ENCODE peak calls at places on chromosome 3, in seven cellular contexts. Q is PC-3; U is CD4-positive, CD25-positive, alpha-beta regulatory T cell; N is esophagus squamous epithelium; P is aorta; M is AG04450; Z is GM23248. R is an unnamed sample. For H3K27me3, the result is how much of the 10 kb centered on the place peaks cover.

GRCh38 chr3:111735271-111735758 is 123.8 kb upstream of the PHLDB2 start:
- DNase-seq in Z (peak), U (no peak), P (no peak), Q (peak), N (no peak), M (no peak), R (no peak)

GRCh38 chr3:55524565-55525244 is 37.6 kb upstream of the WNT5A start:
- DNase-seq in Z (peak), M (no peak), Q (peak), P (no peak), U (no peak), N (no peak), R (no peak)

GRCh38 chr3:59424268-59425010 is 374.6 kb upstream of the CFAP20DC start:
- DNase-seq in M (peak), N (no peak), U (peak), Z (peak), P (no peak), Q (peak), R (no peak)

GRCh38 chr3:124741027-124741426 is 10.8 kb downstream of the UMPS start:
- DNase-seq in M (no peak), Z (peak), N (no peak), P (no peak), Q (peak), U (no peak), R (no peak)

GRCh38 chr3:181770296-181770695 is 58.6 kb downstream of the SOX2 start:
- DNase-seq in M (no peak), P (no peak), Q (no peak), U (no peak), Z (no peak), N (no peak), R (no peak)

GRCh38 chr3:116000315-116000714 is 377.0 kb downstream of the GAP43 start:
- DNase-seq in P (no peak), U (no peak), M (peak), N (no peak), Q (peak), Z (peak), R (no peak)

GRCh38 chr3:10817506-10817905 is 1.5 kb downstream of the SLC6A11 start:
- DNase-seq in N (no peak), Q (peak), U (no peak), P (no peak), M (no peak), Z (no peak), R (no peak)

GRCh38 chr3:187967097-187967496 is 186.9 kb upstream of the LPP start:
- DNase-seq in M (no peak), Z (no peak), P (no peak), Q (no peak), U (no peak), N (no peak), R (no peak)

GRCh38 chr3:9600597-9600996 is 47.0 kb upstream of the LHFPL4 start:
- DNase-seq in Q (no peak), Z (peak), U (peak), N (no peak), P (peak), M (no peak), R (peak)

GRCh38 chr3:173800154-173800553 is 402.6 kb downstream of the NLGN1 start:
- DNase-seq in P (no peak), N (no peak), U (no peak), Z (no peak), M (no peak), Q (no peak), R (no peak)

GRCh38 chr3:165855581-165855980 is 18.4 kb upstream of the BCHE start:
- DNase-seq in Z (peak), N (no peak), U (no peak), P (no peak), Q (peak), M (no peak), R (no peak)

GRCh38 chr3:39112113-39112512 is 4.6 kb downstream of the TTC21A start:
- DNase-seq in P (no peak), Z (no peak), Q (no peak), N (no peak), M (no peak), U (no peak), R (no peak)

GRCh38 chr3:181637056-181637798 is 74.5 kb upstream of the SOX2 start:
- DNase-seq in P (no peak), M (no peak), Z (no peak), Q (no peak), U (no peak), N (no peak), R (no peak)

GRCh38 chr3:33577588-33577987 is 137.4 kb upstream of the UBP1 start:
- DNase-seq in Q (no peak), N (no peak), M (no peak), U (no peak), P (no peak), Z (no peak), R (no peak)

GRCh38 chr3:126351086-126351770 is 6.0 kb downstream of the KLF15 start:
- DNase-seq in Q (no peak), U (no peak), P (peak), Z (no peak), M (no peak), N (no peak), R (no peak)

GRCh38 chr3:110015231-110015963 is 678.1 kb upstream of the DPPA4 start:
- DNase-seq in U (peak), N (no peak), P (no peak), Q (no peak), Z (peak), M (no peak), R (no peak)

GRCh38 chr3:188956839-188957489 is 214.8 kb upstream of the TPRG1 start:
- DNase-seq in N (no peak), Q (peak), U (peak), P (no peak), M (no peak), Z (peak), R (no peak)

GRCh38 chr3:152455989-152456388 is 187.3 kb downstream of the MBNL1 start:
- DNase-seq in M (no peak), Q (no peak), Z (no peak), U (no peak), N (no peak), P (no peak), R (no peak)

GRCh38 chr3:12822725-12823373 is 18.5 kb downstream of the RPL32 start:
- DNase-seq in M (no peak), N (no peak), Z (no peak), P (no peak), U (peak), Q (peak), R (no peak)

GRCh38 chr3:46672349-46672695 is 21.2 kb downstream of the ALS2CL start:
- DNase-seq in Q (no peak), Z (no peak), U (no peak), P (no peak), N (no peak), M (no peak), R (peak)

GRCh38 chr3:131083190-131083863 is 56.6 kb downstream of the NEK11 start:
- DNase-seq in Q (no peak), Z (peak), P (no peak), M (no peak), U (no peak), N (no peak), R (no peak)

GRCh38 chr3:190546881-190547510 is 33.1 kb downstream of the IL1RAP start:
- DNase-seq in Z (no peak), P (no peak), Q (no peak), N (no peak), U (no peak), M (no peak), R (no peak)

GRCh38 chr3:58161435-58162398 is 49.1 kb downstream of the DNASE1L3 start:
- DNase-seq in M (peak), Z (peak), P (peak), U (peak), Q (peak), N (no peak), R (peak)

GRCh38 chr3:145902166-145902565 is 258.8 kb downstream of the PLOD2 start:
- DNase-seq in P (no peak), Q (no peak), Z (no peak), M (no peak), U (no peak), N (no peak), R (no peak)

GRCh38 chr3:179037361-179037760 is 34.2 kb downstream of the ZMAT3 start:
- DNase-seq in P (peak), Z (peak), Q (no peak), N (no peak), M (no peak), U (peak), R (peak)

GRCh38 chr3:123071146-123071545 is 4.3 kb downstream of the PDIA5 start:
- DNase-seq in N (no peak), U (no peak), P (no peak), Z (peak), Q (no peak), M (no peak), R (no peak)

GRCh38 chr3:55169608-55170010 is 241.8 kb upstream of the LRTM1 start:
- DNase-seq in M (peak), Q (peak), N (no peak), U (no peak), P (no peak), Z (peak), R (no peak)

GRCh38 chr3:138834359-138835176 is at the start of gene PIK3CB:
- DNase-seq in N (peak), P (peak), Q (peak), U (peak), M (no peak), Z (peak), R (peak)

DNA sequence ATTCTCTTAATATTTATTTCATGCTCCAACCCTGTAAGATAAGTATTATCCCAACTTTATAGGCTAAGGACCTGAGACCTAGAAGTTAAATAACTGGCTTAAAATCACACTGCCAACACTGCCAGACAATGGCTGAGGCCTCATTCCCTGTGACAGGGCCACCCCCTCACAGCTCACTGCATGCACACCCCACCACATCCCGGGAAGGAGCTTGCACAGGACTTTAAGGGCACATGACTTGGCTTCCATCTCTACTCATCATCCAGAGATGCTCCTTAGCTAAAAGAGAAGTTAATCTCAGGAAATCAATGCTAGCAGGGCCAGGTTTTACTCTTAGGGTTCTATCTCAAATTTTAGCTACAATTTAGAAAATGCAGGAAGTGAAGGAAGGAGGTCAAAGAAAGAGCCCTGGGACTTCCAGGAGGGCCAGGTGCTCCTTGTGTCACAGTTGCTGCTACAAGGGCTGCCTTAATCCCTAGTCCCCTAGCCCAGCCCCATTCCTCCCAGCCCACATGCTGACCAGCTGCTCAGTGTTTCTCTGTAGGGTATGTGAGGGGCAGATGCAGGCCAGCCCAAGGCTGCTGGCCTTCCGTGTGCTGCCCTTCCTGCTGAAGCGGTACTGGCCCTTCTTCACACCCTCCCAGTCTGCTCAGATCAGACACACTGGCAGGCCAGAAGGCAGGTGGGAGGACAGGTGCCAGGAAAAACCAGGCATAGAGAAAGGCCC is 53.5 kb downstream of the WWTR1 start:
- DNase-seq in M (no peak), Z (peak), U (no peak), N (no peak), P (no peak), Q (no peak), R (no peak)
- H3K27ac ChIP-seq in M (peak), Z (peak), U (no peak), N (no peak), P (peak), Q (no peak), R (peak)

GRCh38 chr3:52777959-52778805 is 783 bp downstream of the ITIH1 start:
- DNase-seq in M (no peak), U (no peak), P (no peak), Q (no peak), Z (no peak), N (no peak), R (no peak)

GRCh38 chr3:52779011-52779410 is 1.6 kb downstream of the ITIH1 start:
- DNase-seq in N (no peak), Z (no peak), Q (no peak), M (no peak), U (no peak), P (no peak), R (no peak)

GRCh38 chr3:52779411-52780297 is 2.3 kb downstream of the ITIH1 start:
- DNase-seq in Z (no peak), U (no peak), N (no peak), M (no peak), P (peak), Q (no peak), R (peak)

GRCh38 chr3:52781741-52782140 is 4.3 kb downstream of the ITIH1 start:
- DNase-seq in N (no peak), U (no peak), P (no peak), M (no peak), Q (no peak), Z (no peak), R (peak)

DNA sequence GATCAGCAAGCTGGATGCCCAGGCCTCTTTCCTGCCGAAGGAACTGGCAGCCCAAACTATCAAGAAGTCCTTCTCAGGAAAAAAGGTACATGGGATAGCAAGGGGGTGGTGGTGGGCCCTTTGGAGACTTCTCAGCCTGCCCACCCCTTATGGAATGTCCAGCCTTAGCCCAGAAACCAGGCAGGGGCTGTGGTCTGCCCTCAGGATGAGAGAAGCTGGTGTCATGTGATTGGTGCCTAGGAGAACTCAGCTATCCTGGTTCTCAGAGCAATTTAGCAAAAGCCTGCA is 2.8 kb downstream of the ITIH1 start:
- DNase-seq in U (no peak), Q (no peak), N (no peak), M (no peak), Z (no peak), P (no peak), R (peak)
- H3K27me3 ChIP-seq in U (under half), Q (under half), N (under half), M (under half), Z (under half), P (under half), R (under half)

DNA sequence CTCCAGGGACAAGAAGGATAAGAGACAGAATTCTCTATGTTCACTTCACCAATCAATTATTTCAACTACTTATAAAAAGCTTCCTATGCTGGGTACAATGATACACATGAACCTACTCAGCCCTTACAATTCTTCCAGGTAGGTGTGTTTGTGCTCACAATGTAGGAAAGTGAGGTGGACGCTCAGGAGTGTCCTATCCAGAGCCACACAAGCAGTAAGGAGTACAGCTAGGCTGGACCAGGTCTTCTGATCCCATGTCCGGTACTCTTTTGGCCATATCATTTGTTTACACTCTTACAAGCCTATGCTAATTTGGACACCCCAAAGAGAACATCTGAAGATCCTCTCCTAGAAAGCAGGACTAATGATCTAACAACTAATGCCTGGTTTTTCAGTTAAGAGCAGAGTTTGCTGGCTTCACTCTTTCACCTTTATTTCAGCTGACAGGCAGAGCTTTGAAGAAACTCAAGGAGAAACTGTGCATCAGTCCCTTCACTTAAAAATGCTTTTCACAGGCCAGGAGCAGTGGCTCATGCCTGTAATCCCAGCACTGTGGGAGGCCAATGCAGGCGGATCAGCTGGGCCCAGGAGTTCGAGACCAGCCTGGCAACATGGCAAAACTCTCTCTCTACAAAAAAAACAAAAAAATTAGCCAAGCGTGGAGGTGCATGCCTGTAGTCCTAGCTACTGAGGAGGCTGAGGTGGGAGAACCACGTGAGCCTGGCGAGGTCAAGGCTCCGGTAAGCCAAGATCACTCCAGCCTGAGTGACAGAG is 27.5 kb downstream of the IGF2BP2 start:
- DNase-seq in P (no peak), N (no peak), Q (no peak), M (no peak), Z (no peak), U (no peak), R (no peak)
- H3K27ac ChIP-seq in P (no peak), N (peak), Q (peak), M (no peak), Z (peak), U (no peak), R (peak)

DNA sequence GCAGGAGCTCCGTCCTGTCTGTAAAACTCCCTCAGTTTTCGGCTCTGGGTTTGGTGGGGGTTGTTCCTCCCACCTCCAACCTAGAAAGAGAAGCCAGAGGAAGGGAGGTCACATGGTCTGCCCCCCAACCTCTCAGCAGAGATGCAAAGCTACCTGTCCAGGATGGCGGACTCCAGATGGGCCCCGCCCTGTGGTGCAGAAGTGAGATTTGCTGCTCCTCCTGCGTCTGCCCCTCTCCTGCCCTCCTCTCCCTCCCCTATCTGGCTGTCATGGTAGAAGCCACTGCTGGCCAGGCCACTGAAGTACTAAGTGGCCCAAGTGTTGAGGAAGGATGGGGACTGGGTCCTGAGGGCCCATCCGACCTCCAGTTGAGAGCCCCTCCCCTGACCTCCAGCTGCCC is 2.1 kb upstream of the SEMA3B start:
- DNase-seq in U (no peak), P (peak), M (no peak), Z (no peak), Q (no peak), N (no peak), R (no peak)
- H3K27me3 ChIP-seq in U (under half), P (under half), M (under half), Z (under half), Q (under half), N (under half), R (under half)

GRCh38 chr3:159846255-159846654 is 142.4 kb upstream of the IL12A start:
- DNase-seq in Z (no peak), Q (no peak), M (no peak), N (no peak), P (no peak), U (no peak), R (no peak)

GRCh38 chr3:159841766-159842165 is 146.9 kb upstream of the IL12A start:
- DNase-seq in M (no peak), Q (no peak), N (no peak), Z (no peak), P (no peak), U (no peak), R (no peak)

GRCh38 chr3:159845737-159846136 is 142.9 kb upstream of the IL12A start:
- DNase-seq in Q (no peak), U (no peak), P (no peak), N (no peak), M (no peak), Z (no peak), R (no peak)

GRCh38 chr3:159844801-159845261 is 143.8 kb upstream of the IL12A start:
- DNase-seq in Z (no peak), M (no peak), N (no peak), P (no peak), U (no peak), Q (no peak), R (no peak)

DNA sequence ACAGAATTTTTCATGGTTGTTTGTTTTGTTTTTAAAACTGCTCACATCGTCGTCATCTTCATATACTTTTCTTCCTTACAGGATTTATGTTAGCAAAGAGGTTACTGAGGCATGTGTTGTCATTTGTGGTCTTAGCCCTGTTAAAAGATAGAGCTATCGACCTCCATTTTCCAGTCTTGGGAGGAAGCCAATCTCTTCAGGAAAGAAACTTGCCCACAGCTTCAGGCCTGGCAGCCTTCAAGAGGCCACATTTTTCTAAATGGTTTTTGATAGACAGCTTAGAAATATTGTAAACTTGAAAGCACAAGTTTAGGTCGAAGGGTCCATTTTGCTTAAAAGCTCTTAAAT is 144.3 kb upstream of the IL12A start:
- DNase-seq in M (no peak), P (no peak), N (no peak), U (no peak), Q (no peak), Z (no peak), R (no peak)
- H3K27ac ChIP-seq in M (peak), P (no peak), N (peak), U (no peak), Q (no peak), Z (no peak), R (no peak)

R was measured in Peyer's patch.